ENCODE peak calls at places on chromosomes 5 and 9, in eight cellular contexts. E is astrocyte of the hippocampus; C is T1000; S is stromal cell of bone marrow; D is T-helper 2 cell; T is naive thymus-derived CD8-positive, alpha-beta T cell; R is HFFc6; W is DMS53. I is an unnamed sample.
A peak's percentile ranks its signal among the peaks of the same experiment; 100 is the strongest.

GRCh38 chr9:133127340-133127981 is 6.4 kb upstream of the RALGDS start:
- DNase-seq in T (peak; percentile 39), E (no peak), S (no peak), C (no peak), D (peak; percentile 85), W (no peak), R (no peak), I (peak; percentile 68)

GRCh38 chr5:73901455-73901854 is 275.5 kb downstream of the ARHGEF28 start:
- DNase-seq in S (no peak), E (no peak), R (no peak), D (no peak), T (no peak), W (peak; percentile 21), C (no peak), I (no peak)

GRCh38 chr9:80197661-80198060 is 625.9 kb downstream of the TLE4 start:
- DNase-seq in T (no peak), S (peak; percentile 14), R (no peak), W (no peak), C (no peak), E (peak; percentile 29), D (no peak), I (no peak)

GRCh38 chr5:107826311-107827000 is 155.7 kb upstream of the EFNA5 start:
- DNase-seq in R (no peak), S (no peak), T (no peak), C (no peak), W (no peak), D (no peak), E (no peak), I (no peak)

GRCh38 chr5:143820451-143820850 is 8.5 kb downstream of the HMHB1 start:
- DNase-seq in R (no peak), W (peak; percentile 25), S (no peak), E (no peak), C (no peak), D (no peak), T (no peak), I (no peak)

GRCh38 chr5:128714551-128714950 is 176.5 kb upstream of the FBN2 start:
- DNase-seq in S (no peak), W (no peak), C (no peak), E (no peak), D (no peak), T (no peak), R (no peak), I (no peak)

GRCh38 chr5:168696611-168697010 is 117.4 kb upstream of the PANK3 start:
- DNase-seq in T (no peak), R (no peak), W (no peak), C (no peak), D (no peak), E (no peak), S (no peak), I (no peak)

GRCh38 chr5:112687306-112687705 is 50.4 kb upstream of the APC start:
- DNase-seq in S (no peak), C (no peak), T (no peak), D (no peak), E (no peak), R (no peak), W (no peak), I (no peak)

GRCh38 chr5:121596882-121597281 is 254.8 kb upstream of the FTMT start:
- DNase-seq in D (no peak), C (no peak), S (no peak), W (no peak), T (no peak), R (no peak), E (no peak), I (no peak)

GRCh38 chr5:168301593-168302388 is 10.3 kb downstream of the WWC1 start:
- DNase-seq in C (peak; percentile 10), W (no peak), D (no peak), T (no peak), E (peak; percentile 63), R (no peak), S (no peak), I (no peak)

GRCh38 chr9:8826281-8826680 is 1026.7 kb upstream of the DMAC1 start:
- DNase-seq in W (no peak), T (no peak), S (no peak), R (no peak), D (no peak), C (no peak), E (no peak), I (no peak)